ENCODE peak calls at places on chromosomes 12 and 14, in ten cellular contexts. X is NCI-H2081, O is HT1080, B is T-cell, J is T-helper 1 cell, N is colonic mucosa, H is nucleus accumbens, K is LNCaP clone FGC, A is breast epithelium, L is dermis microvascular lymphatic vessel endothelial cell. G is an unnamed sample.
A peak's percentile ranks its signal among the peaks of the same experiment; 100 is the strongest.

GRCh38 chr14:30115756-30116155 is 188.1 kb upstream of the PRKD1 start:
- DNase-seq in X (no peak), O (no peak), B (no peak), J (no peak), N (no peak), H (no peak), K (peak; percentile 1), A (no peak), L (no peak), G (no peak)

GRCh38 chr12:75917083-75917482 is 114.5 kb downstream of the PHLDA1 start:
- DNase-seq in X (no peak), O (no peak), B (no peak), J (no peak), N (no peak), H (no peak), K (no peak), A (no peak), L (no peak), G (no peak)

GRCh38 chr14:99517643-99518381 is 36.6 kb downstream of the CCNK start:
- DNase-seq in X (no peak), O (no peak), B (no peak), J (no peak), N (no peak), H (no peak), K (no peak), A (no peak), L (no peak), G (no peak)

GRCh38 chr14:58298880-58299664 is 717 bp downstream of the ARID4A start:
- DNase-seq in X (no peak), O (no peak), B (peak; percentile 16), J (peak; percentile 20), N (peak; percentile 60), H (peak; percentile 36), K (no peak), A (no peak), L (peak; percentile 33), G (no peak)

GRCh38 chr12:124456652-124457152 is 110.7 kb downstream of the NCOR2 start:
- DNase-seq in X (no peak), O (no peak), B (peak; percentile 36), J (peak; percentile 35), N (peak; percentile 49), H (no peak), K (no peak), A (no peak), L (peak; percentile 36), G (no peak)

GRCh38 chr12:30416631-30417030 is 279.0 kb downstream of the IPO8 start:
- DNase-seq in X (no peak), O (no peak), B (no peak), J (no peak), N (no peak), H (no peak), K (no peak), A (no peak), L (no peak), G (no peak)

GRCh38 chr14:95445161-95445560 is 71.3 kb downstream of the SYNE3 start:
- DNase-seq in X (no peak), O (no peak), B (no peak), J (no peak), N (no peak), H (no peak), K (peak; percentile 15), A (no peak), L (no peak), G (no peak)

GRCh38 chr12:124661382-124661781 is 94.0 kb upstream of the NCOR2 start:
- DNase-seq in X (no peak), O (no peak), B (no peak), J (no peak), N (no peak), H (no peak), K (no peak), A (no peak), L (no peak), G (no peak)

GRCh38 chr12:97778111-97778510 is 315.5 kb downstream of the RMST start:
- DNase-seq in X (no peak), O (no peak), B (no peak), J (no peak), N (no peak), H (no peak), K (no peak), A (no peak), L (no peak), G (no peak)

GRCh38 chr12:109709401-109710278 is 4.0 kb upstream of the FAM222A start:
- DNase-seq in X (no peak), O (no peak), B (no peak), J (no peak), N (no peak), H (peak; percentile 11), K (no peak), A (no peak), L (no peak), G (no peak)

GRCh38 chr12:88985631-88986030 is 366.7 kb downstream of the DUSP6 start:
- DNase-seq in X (no peak), O (no peak), B (no peak), J (no peak), N (no peak), H (no peak), K (no peak), A (no peak), L (no peak), G (no peak)

GRCh38 chr12:124321556-124322270 is 26.8 kb downstream of the RFLNA start:
- DNase-seq in X (no peak), O (no peak), B (no peak), J (no peak), N (no peak), H (no peak), K (no peak), A (no peak), L (no peak), G (no peak)

GRCh38 chr12:85568395-85569103 is 267.7 kb downstream of the RASSF9 start:
- DNase-seq in X (no peak), O (peak; percentile 59), B (no peak), J (no peak), N (no peak), H (no peak), K (no peak), A (no peak), L (no peak), G (peak; percentile 17)

GRCh38 chr12:132067182-132067581 is 76.9 kb downstream of the DDX51 start:
- DNase-seq in X (no peak), O (no peak), B (no peak), J (no peak), N (no peak), H (no peak), K (no peak), A (no peak), L (no peak), G (no peak)

GRCh38 chr14:24051162-24051788 is 534 bp upstream of the CARMIL3 start:
- DNase-seq in X (no peak), O (no peak), B (no peak), J (no peak), N (peak; percentile 71), H (peak; percentile 67), K (no peak), A (no peak), L (no peak), G (no peak)

GRCh38 chr14:26730929-26731618 is 133.2 kb upstream of the NOVA1 start:
- DNase-seq in X (peak; percentile 35), O (peak; percentile 35), B (no peak), J (no peak), N (peak; percentile 17), H (no peak), K (no peak), A (no peak), L (no peak), G (no peak)

GRCh38 chr12:34394211-34395055 is 372.1 kb downstream of the ALG10 start:
- DNase-seq in X (no peak), O (no peak), B (no peak), J (no peak), N (peak; percentile 6), H (no peak), K (no peak), A (peak; percentile 45), L (no peak), G (no peak)

GRCh38 chr12:5135126-5135525 is 91.4 kb downstream of the KCNA5 start:
- DNase-seq in X (no peak), O (no peak), B (no peak), J (no peak), N (no peak), H (no peak), K (no peak), A (no peak), L (no peak), G (no peak)

GRCh38 chr14:69039287-69039628 is 60.2 kb upstream of the ACTN1 start:
- DNase-seq in X (no peak), O (peak; percentile 87), B (no peak), J (no peak), N (no peak), H (no peak), K (no peak), A (no peak), L (peak; percentile 85), G (no peak)

GRCh38 chr14:105944632-105945610 is 418.5 kb downstream of the TMEM121 start:
- DNase-seq in X (peak; percentile 66), O (peak; percentile 58), B (peak; percentile 65), J (peak; percentile 53), N (peak; percentile 68), H (no peak), K (peak; percentile 36), A (peak; percentile 63), L (no peak), G (no peak)